ENCODE peak calls at places on chromosomes 3 and 15, in four cellular contexts. One of them, this sample, is unnamed.

GRCh38 chr15:93748710-93749109 is 482.7 kb upstream of the MCTP2 start:
- DNase-seq in transverse colon: no peak
- DNase-seq in heart left ventricle: no peak
- DNase-seq in GM10248: no peak
- DNase-seq in this sample: no peak

GRCh38 chr3:136195258-136196063 is 674 bp downstream of the MSL2 start:
- DNase-seq in GM10248: peak
- DNase-seq in transverse colon: peak
- DNase-seq in heart left ventricle: peak
- DNase-seq in this sample: peak

GRCh38 chr3:15287565-15288330 is 44.6 kb downstream of the SH3BP5 start:
- DNase-seq in heart left ventricle: peak
- DNase-seq in transverse colon: peak
- DNase-seq in GM10248: no peak
- DNase-seq in this sample: no peak

GRCh38 chr15:87461621-87462020 is 794.9 kb downstream of the NTRK3 start:
- DNase-seq in transverse colon: no peak
- DNase-seq in heart left ventricle: no peak
- DNase-seq in GM10248: no peak
- DNase-seq in this sample: no peak

GRCh38 chr3:33461097-33461496 is 20.9 kb upstream of the UBP1 start:
- DNase-seq in GM10248: no peak
- DNase-seq in transverse colon: no peak
- DNase-seq in heart left ventricle: no peak
- DNase-seq in this sample: no peak

GRCh38 chr3:169150343-169150742 is 513.2 kb downstream of the MECOM start:
- DNase-seq in GM10248: no peak
- DNase-seq in transverse colon: no peak
- DNase-seq in heart left ventricle: no peak
- DNase-seq in this sample: no peak

GRCh38 chr3:13021141-13021933 is 51.9 kb downstream of the IQSEC1 start:
- DNase-seq in transverse colon: no peak
- DNase-seq in heart left ventricle: peak
- DNase-seq in GM10248: peak
- DNase-seq in this sample: no peak

GRCh38 chr15:44882499-44882968 is 74.0 kb upstream of the TERB2 start:
- DNase-seq in transverse colon: no peak
- DNase-seq in GM10248: peak
- DNase-seq in heart left ventricle: no peak
- DNase-seq in this sample: no peak

GRCh38 chr3:62169871-62170660 is 203.3 kb downstream of the FEZF2 start:
- DNase-seq in transverse colon: no peak
- DNase-seq in GM10248: no peak
- DNase-seq in heart left ventricle: no peak
- DNase-seq in this sample: no peak

GRCh38 chr3:61560452-61561373 is 658 bp upstream of the PTPRG start:
- DNase-seq in heart left ventricle: peak
- DNase-seq in transverse colon: peak
- DNase-seq in GM10248: peak
- DNase-seq in this sample: peak

GRCh38 chr3:70360985-70361384 is 48.5 kb upstream of the MDFIC2 start:
- DNase-seq in heart left ventricle: no peak
- DNase-seq in transverse colon: no peak
- DNase-seq in GM10248: peak
- DNase-seq in this sample: no peak

GRCh38 chr15:97817266-97817890 is 143.1 kb upstream of the ARRDC4 start:
- DNase-seq in heart left ventricle: no peak
- DNase-seq in transverse colon: no peak
- DNase-seq in GM10248: no peak
- DNase-seq in this sample: no peak

GRCh38 chr15:46280753-46281521 is 646.1 kb downstream of the SQOR start:
- DNase-seq in GM10248: no peak
- DNase-seq in transverse colon: no peak
- DNase-seq in heart left ventricle: no peak
- DNase-seq in this sample: peak

GRCh38 chr15:77564933-77565332 is 67.8 kb downstream of the LINGO1 start:
- DNase-seq in transverse colon: no peak
- DNase-seq in heart left ventricle: no peak
- DNase-seq in GM10248: no peak
- DNase-seq in this sample: no peak

This sample was measured in NCI-H526 treated with DMSO at 0.1 percent for 48 hours.